ENCODE peak calls at places on chromosomes 3 and 15, in five cellular contexts. X is GM12864; K is EL; G is stimulated activated naive CD8-positive, alpha-beta T cell treated with anti-CD3 and anti-CD28 coated beads, Interleukin-15, Interleukin-2, amounts not matched to agents 100 U/mL and 50 U/mL, for 24 hours; Z is stimulated activated CD4-positive, alpha-beta T cell treated with anti-CD3 and anti-CD28 coated beads, Interleukin-1b, Interleukin-23, amount 100 ng/mL, for 4 hours. W is an unnamed sample.

GRCh38 chr15:71708052-71708432 is 102.3 kb upstream of the NR2E3 start:
- DNase-seq in X (no peak), K (no peak), G (no peak), Z (no peak), W (no peak)

GRCh38 chr3:177263615-177264365 is 66.5 kb upstream of the TBL1XR1 start:
- DNase-seq in X (no peak), K (no peak), G (no peak), Z (no peak), W (no peak)

GRCh38 chr3:14415501-14415900 is 13.1 kb downstream of the SLC6A6 start:
- DNase-seq in X (no peak), K (peak), G (no peak), Z (no peak), W (no peak)

GRCh38 chr15:22229971-22230815 is 149.9 kb downstream of the OR4M2 start:
- DNase-seq in X (no peak), K (no peak), G (no peak), Z (no peak), W (no peak)

GRCh38 chr15:74865316-74865715 is 7.8 kb downstream of the SCAMP2 start:
- DNase-seq in X (no peak), K (no peak), G (no peak), Z (no peak), W (no peak)

GRCh38 chr15:60814062-60814461 is 335.1 kb upstream of the ICE2 start:
- DNase-seq in X (no peak), K (no peak), G (no peak), Z (no peak), W (no peak)

GRCh38 chr3:108218811-108219210 is 3.4 kb downstream of the IFT57 start:
- DNase-seq in X (no peak), K (peak), G (no peak), Z (no peak), W (no peak)

GRCh38 chr15:69798481-69799315 is 299.0 kb downstream of the TLE3 start:
- DNase-seq in X (no peak), K (peak), G (no peak), Z (no peak), W (peak)

GRCh38 chr15:52714968-52715367 is 35.8 kb upstream of the ATOSA start:
- DNase-seq in X (no peak), K (no peak), G (no peak), Z (no peak), W (no peak)

GRCh38 chr3:135224963-135225362 is 429.9 kb downstream of the EPHB1 start:
- DNase-seq in X (no peak), K (no peak), G (no peak), Z (no peak), W (no peak)

GRCh38 chr3:28637742-28638141 is 289.1 kb upstream of the AZI2 start:
- DNase-seq in X (no peak), K (no peak), G (no peak), Z (no peak), W (no peak)

GRCh38 chr3:129625071-129625874 is 18.8 kb upstream of the PLXND1 start:
- DNase-seq in X (no peak), K (peak), G (no peak), Z (no peak), W (peak)

GRCh38 chr3:160372780-160373179 is 26.2 kb downstream of the IFT80 start:
- DNase-seq in X (no peak), K (peak), G (no peak), Z (no peak), W (no peak)

W was measured in endothelial cell of umbilical vein.